ENCODE peak calls at places on chromosomes 2 and 18, in eight cellular contexts. O is stimulated activated CD4-positive, alpha-beta T cell treated with anti-CD3 and anti-CD28 coated beads, Interleukin-2, amount 100 ng/mL, for 48 hours; Z is stimulated activated naive CD8-positive, alpha-beta T cell treated with anti-CD3 and anti-CD28 coated beads, Interleukin-15, amount 100 ng/mL, for 72 hours; M is AG10803; G is naive thymus-derived CD4-positive, alpha-beta T cell; T is NCI-H748 treated with DMSO at 0.1 percent for 48 hours; B is ureter; V is endodermal cell. S is an unnamed sample.

GRCh38 chr2:9627310-9627709 is 3.5 kb downstream of the YWHAQ start:
- DNase-seq in O (peak), Z (no peak), M (no peak), G (no peak), T (no peak), B (no peak), V (no peak), S (no peak)

GRCh38 chr2:217552081-217552480 is 450.7 kb downstream of the TNS1 start:
- DNase-seq in O (no peak), Z (no peak), M (no peak), G (no peak), T (no peak), B (no peak), V (peak), S (no peak)

GRCh38 chr2:64749446-64749845 is 95.7 kb upstream of the SERTAD2 start:
- DNase-seq in O (no peak), Z (no peak), M (no peak), G (peak), T (no peak), B (no peak), V (no peak), S (no peak)

GRCh38 chr2:95389256-95390119 is 13.0 kb upstream of the FAHD2A start:
- DNase-seq in O (peak), Z (peak), M (peak), G (peak), T (no peak), B (peak), V (peak), S (no peak)

GRCh38 chr2:30664761-30665358 is 142.4 kb downstream of the CAPN13 start:
- DNase-seq in O (no peak), Z (no peak), M (peak), G (no peak), T (no peak), B (peak), V (peak), S (peak)

GRCh38 chr2:97011977-97012569 is 25.7 kb upstream of the FAM178B start:
- DNase-seq in O (no peak), Z (no peak), M (peak), G (peak), T (peak), B (no peak), V (no peak), S (peak)

GRCh38 chr18:41761329-41762028 is 193.6 kb upstream of the PIK3C3 start:
- DNase-seq in O (no peak), Z (no peak), M (peak), G (no peak), T (no peak), B (no peak), V (no peak), S (peak)

GRCh38 chr2:143734507-143734906 is 605.3 kb downstream of the ARHGAP15 start:
- DNase-seq in O (no peak), Z (no peak), M (no peak), G (no peak), T (no peak), B (no peak), V (no peak), S (no peak)

GRCh38 chr2:40625849-40626248 is 174.0 kb upstream of the SLC8A1 start:
- DNase-seq in O (no peak), Z (no peak), M (peak), G (no peak), T (no peak), B (no peak), V (no peak), S (peak)

GRCh38 chr2:1488851-1489250 is 75.6 kb downstream of the TPO start:
- DNase-seq in O (no peak), Z (no peak), M (no peak), G (no peak), T (no peak), B (no peak), V (no peak), S (no peak)

GRCh38 chr2:131036696-131037397 is 56.4 kb downstream of the FAM168B start:
- DNase-seq in O (no peak), Z (no peak), M (no peak), G (no peak), T (no peak), B (peak), V (peak), S (no peak)

GRCh38 chr2:174563530-174564282 is 33.9 kb downstream of the WIPF1 start:
- DNase-seq in O (no peak), Z (no peak), M (no peak), G (no peak), T (no peak), B (no peak), V (no peak), S (no peak)

GRCh38 chr2:147236601-147237000 is 608.2 kb upstream of the ACVR2A start:
- DNase-seq in O (no peak), Z (no peak), M (no peak), G (no peak), T (no peak), B (no peak), V (no peak), S (no peak)

GRCh38 chr2:24400207-24400907 is 40.0 kb upstream of the ITSN2 start:
- DNase-seq in O (no peak), Z (no peak), M (no peak), G (no peak), T (peak), B (no peak), V (no peak), S (no peak)

GRCh38 chr2:191552036-191552435 is 125.9 kb upstream of the NABP1 start:
- DNase-seq in O (no peak), Z (no peak), M (no peak), G (no peak), T (peak), B (no peak), V (no peak), S (no peak)

GRCh38 chr18:23135679-23136325 is 517 bp downstream of the CABLES1 start:
- DNase-seq in O (peak), Z (peak), M (no peak), G (peak), T (peak), B (no peak), V (peak), S (no peak)

GRCh38 chr2:191836471-191836852 is 10.4 kb downstream of the CAVIN2 start:
- DNase-seq in O (no peak), Z (no peak), M (no peak), G (no peak), T (no peak), B (no peak), V (no peak), S (no peak)

GRCh38 chr2:240648650-240649275 is 23.5 kb downstream of the GPR35 start:
- DNase-seq in O (no peak), Z (no peak), M (no peak), G (no peak), T (no peak), B (no peak), V (peak), S (no peak)

GRCh38 chr2:62760555-62760954 is 55.0 kb downstream of the EHBP1 start:
- DNase-seq in O (no peak), Z (no peak), M (peak), G (no peak), T (no peak), B (no peak), V (no peak), S (no peak)

GRCh38 chr2:234211797-234212196 is 161.3 kb downstream of the SPP2 start:
- DNase-seq in O (no peak), Z (no peak), M (no peak), G (no peak), T (no peak), B (no peak), V (no peak), S (no peak)

GRCh38 chr2:112201706-112202430 is 53.0 kb downstream of the ZC3H8 start:
- DNase-seq in O (no peak), Z (no peak), M (no peak), G (no peak), T (no peak), B (no peak), V (no peak), S (no peak)

GRCh38 chr2:85089464-85090072 is 43.6 kb upstream of the TCF7L1 start:
- DNase-seq in O (no peak), Z (no peak), M (no peak), G (no peak), T (no peak), B (no peak), V (peak), S (no peak)

GRCh38 chr2:85888745-85889647 is at the start of gene ST3GAL5:
- DNase-seq in O (peak), Z (peak), M (peak), G (peak), T (peak), B (peak), V (peak), S (no peak)

GRCh38 chr2:25230128-25230527 is 61.7 kb upstream of the POMC start:
- DNase-seq in O (no peak), Z (no peak), M (no peak), G (no peak), T (no peak), B (no peak), V (no peak), S (no peak)

GRCh38 chr2:208064220-208064951 is 39.1 kb upstream of the PLEKHM3 start:
- DNase-seq in O (no peak), Z (no peak), M (peak), G (no peak), T (no peak), B (no peak), V (no peak), S (peak)

GRCh38 chr18:54358495-54358793 is 738 bp downstream of the C18orf54 start:
- DNase-seq in O (no peak), Z (no peak), M (peak), G (no peak), T (no peak), B (no peak), V (no peak), S (no peak)

GRCh38 chr2:2570360-2570759 is 239.3 kb upstream of the MYT1L start:
- DNase-seq in O (no peak), Z (no peak), M (no peak), G (no peak), T (no peak), B (peak), V (peak), S (no peak)

GRCh38 chr2:216516730-216517350 is 18.2 kb downstream of the RPL37A start:
- DNase-seq in O (no peak), Z (no peak), M (peak), G (peak), T (peak), B (no peak), V (no peak), S (no peak)

GRCh38 chr2:132550285-132550684 is 119.7 kb downstream of the LYPD1 start:
- DNase-seq in O (no peak), Z (no peak), M (no peak), G (no peak), T (peak), B (no peak), V (peak), S (no peak)

GRCh38 chr2:128714861-128715312 is 396.2 kb upstream of the HS6ST1 start:
- DNase-seq in O (no peak), Z (no peak), M (no peak), G (no peak), T (no peak), B (peak), V (peak), S (no peak)

GRCh38 chr2:32678825-32679224 is 51.0 kb downstream of the TTC27 start:
- DNase-seq in O (no peak), Z (no peak), M (peak), G (no peak), T (no peak), B (no peak), V (no peak), S (peak)

GRCh38 chr2:166180951-166181812 is 53.4 kb upstream of the SCN1A start:
- DNase-seq in O (peak), Z (peak), M (peak), G (no peak), T (peak), B (peak), V (peak), S (no peak)

GRCh38 chr18:79950440-79951341 is 762 bp downstream of the SLC66A2 start:
- DNase-seq in O (peak), Z (no peak), M (peak), G (peak), T (no peak), B (no peak), V (peak), S (no peak)

GRCh38 chr2:85435220-85435958 is 16.9 kb downstream of the SH2D6 start:
- DNase-seq in O (no peak), Z (no peak), M (no peak), G (no peak), T (no peak), B (no peak), V (no peak), S (no peak)

GRCh38 chr2:48914477-48915077 is 159.1 kb upstream of the LHCGR start:
- DNase-seq in O (no peak), Z (no peak), M (no peak), G (no peak), T (no peak), B (no peak), V (no peak), S (no peak)

GRCh38 chr2:227455200-227455599 is 16.8 kb upstream of the AGFG1 start:
- DNase-seq in O (no peak), Z (no peak), M (peak), G (no peak), T (no peak), B (no peak), V (no peak), S (no peak)

GRCh38 chr18:6929370-6930102 is 188.1 kb downstream of the LAMA1 start:
- DNase-seq in O (no peak), Z (no peak), M (no peak), G (no peak), T (no peak), B (no peak), V (peak), S (no peak)

GRCh38 chr2:2828774-2829368 is 497.8 kb upstream of the MYT1L start:
- DNase-seq in O (no peak), Z (no peak), M (no peak), G (no peak), T (no peak), B (peak), V (peak), S (no peak)

GRCh38 chr2:38074047-38074774 is 1.7 kb downstream of the CYP1B1 start:
- DNase-seq in O (peak), Z (peak), M (no peak), G (no peak), T (no peak), B (no peak), V (peak), S (no peak)

S was measured in AG04449.